ENCODE peak calls at places on chromosomes 16 and 17, in seven cellular contexts. B is left cardiac atrium, U is fibroblast of pulmonary artery, D is fibroblast of mammary gland, C is NCI-H774, Z is GM04504, E is D721Med. T is an unnamed sample.

GRCh38 chr16:12609937-12610699 is 193.6 kb downstream of the CPPED1 start:
- DNase-seq in U (no peak), C (no peak), E (no peak), Z (no peak), B (no peak), D (no peak), T (no peak)

GRCh38 chr17:78343099-78343432 is 16.8 kb downstream of the SOCS3 start:
- DNase-seq in C (no peak), E (no peak), Z (peak), B (peak), D (peak), U (peak), T (peak)

GRCh38 chr17:42184717-42185496 is at the start of gene HCRT:
- DNase-seq in E (no peak), C (peak), Z (no peak), B (no peak), U (no peak), D (no peak), T (no peak)

GRCh38 chr16:82041542-82041941 is 6.5 kb downstream of the HSD17B2 start:
- DNase-seq in E (no peak), C (no peak), U (no peak), B (no peak), Z (no peak), D (no peak), T (no peak)

GRCh38 chr16:2520784-2521577 is 810 bp downstream of the AMDHD2 start:
- DNase-seq in E (no peak), B (peak), U (no peak), C (no peak), D (peak), Z (no peak), T (no peak)

GRCh38 chr16:89364603-89365002 is 125.8 kb downstream of the ANKRD11 start:
- DNase-seq in B (no peak), C (no peak), U (no peak), Z (no peak), D (peak), E (no peak), T (no peak)

GRCh38 chr16:56789360-56789759 is 59.4 kb downstream of the NUP93 start:
- DNase-seq in B (peak), U (peak), E (no peak), C (peak), Z (no peak), D (peak), T (no peak)

GRCh38 chr17:35254107-35254802 is 11.4 kb downstream of the SLFN5 start:
- DNase-seq in D (peak), C (no peak), E (no peak), Z (peak), B (peak), U (peak), T (peak)

GRCh38 chr17:43368740-43369506 is 29.9 kb upstream of the ARL4D start:
- DNase-seq in Z (peak), D (peak), U (peak), B (peak), C (peak), E (no peak), T (no peak)